ENCODE peak calls at places on chromosomes 1 and 21, in four cellular contexts. E is fibroblast of the aortic adventitia, F is astrocyte, Y is esophagus squamous epithelium. X is an unnamed sample.

GRCh38 chr1:194394676-194395075 is 1208.3 kb upstream of the B3GALT2 start:
- DNase-seq in E (no peak), F (no peak), Y (no peak), X (no peak)

GRCh38 chr21:39885119-39885848 is 18.0 kb downstream of the PCP4 start:
- DNase-seq in E (no peak), F (peak), Y (no peak), X (no peak)

GRCh38 chr1:14531519-14531918 is 67.0 kb upstream of the KAZN start:
- DNase-seq in E (no peak), F (no peak), Y (no peak), X (no peak)

GRCh38 chr1:193141804-193142203 is 20.0 kb downstream of the CDC73 start:
- DNase-seq in E (no peak), F (no peak), Y (no peak), X (no peak)

GRCh38 chr1:106975944-106976343 is 80.5 kb upstream of the PRMT6 start:
- DNase-seq in E (no peak), F (no peak), Y (no peak), X (peak)

GRCh38 chr1:2828586-2829250 is 27.2 kb upstream of the TTC34 start:
- DNase-seq in E (no peak), F (no peak), Y (no peak), X (no peak)

GRCh38 chr1:201356236-201356635 is 21.2 kb downstream of the TNNT2 start:
- DNase-seq in E (no peak), F (no peak), Y (no peak), X (no peak)

GRCh38 chr1:110337704-110338199 is 1.4 kb upstream of the RBM15 start:
- DNase-seq in E (no peak), F (no peak), Y (no peak), X (no peak)

GRCh38 chr1:224052767-224053166 is 61.1 kb upstream of the FBXO28 start:
- DNase-seq in E (peak), F (peak), Y (no peak), X (peak)

GRCh38 chr1:224054611-224055010 is 59.3 kb upstream of the FBXO28 start:
- DNase-seq in E (no peak), F (no peak), Y (no peak), X (peak)

GRCh38 chr1:224051086-224051406 is 62.9 kb upstream of the FBXO28 start:
- DNase-seq in E (no peak), F (no peak), Y (no peak), X (no peak)

GRCh38 chr1:224054012-224054411 is 59.9 kb upstream of the FBXO28 start:
- DNase-seq in E (no peak), F (no peak), Y (no peak), X (peak)

GRCh38 chr1:224053456-224053855 is 60.5 kb upstream of the FBXO28 start:
- DNase-seq in E (no peak), F (no peak), Y (no peak), X (no peak)
- H3K4me3 ChIP-seq in E (no peak), F (no peak), Y (no peak), X (no peak)

GRCh38 chr1:8274396-8274795 is 43.5 kb upstream of the SLC45A1 start:
- DNase-seq in E (no peak), F (no peak), Y (no peak), X (no peak)
- TF ChIP-seq CTCF in E (no peak), F (no peak), Y (no peak), X (no peak)

GRCh38 chr1:182616130-182617074 is 12.2 kb upstream of the RGS16 start:
- DNase-seq in E (peak), F (peak), Y (no peak), X (peak)
- H3K4me3 ChIP-seq in E (peak), F (peak), Y (peak), X (no peak)

DNA sequence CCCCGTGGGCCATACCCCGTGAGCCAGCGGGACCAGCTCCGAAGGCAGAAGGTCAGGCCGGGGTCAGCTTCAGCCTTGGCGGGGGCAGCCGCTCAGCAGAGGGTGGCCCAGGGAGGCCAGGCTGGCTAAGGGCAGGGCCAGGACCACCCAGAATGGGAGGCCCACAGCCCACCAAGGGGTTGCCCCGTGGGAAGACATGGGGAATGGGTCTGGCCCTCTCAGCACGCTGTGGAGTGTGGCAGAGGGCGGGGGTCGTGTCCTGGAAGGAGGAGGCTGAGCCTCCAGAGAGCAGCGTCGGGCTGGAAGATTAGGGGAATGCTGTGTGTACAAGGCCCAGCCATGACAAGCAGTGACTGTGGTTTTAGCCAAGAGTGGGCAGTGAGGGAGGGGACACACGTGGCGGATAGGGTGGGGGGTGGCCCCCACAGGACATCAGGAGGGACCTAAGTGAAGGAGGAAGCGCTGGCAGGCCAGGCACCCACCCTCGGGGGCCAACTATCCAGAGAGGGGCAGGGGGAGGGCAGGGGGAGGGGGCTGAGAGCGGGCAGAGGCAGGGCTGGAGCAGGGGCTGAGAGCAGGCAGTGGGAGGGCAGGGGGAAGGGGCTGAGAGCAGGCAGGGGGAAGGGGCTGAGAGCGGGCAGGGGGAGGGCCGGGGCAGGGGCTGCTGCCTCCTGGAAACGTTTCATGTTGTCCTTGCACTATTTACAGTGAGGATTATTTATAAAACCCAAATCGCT is 44.0 kb upstream of the POFUT2 start:
- DNase-seq in E (no peak), F (no peak), Y (no peak), X (no peak)
- TF ChIP-seq CTCF in E (no peak), F (no peak), Y (no peak), X (no peak)

GRCh38 chr1:46805755-46806154 is 6.9 kb downstream of the CYP4B1 start:
- DNase-seq in E (no peak), F (no peak), Y (no peak), X (no peak)

GRCh38 chr1:46804926-46805325 is 6.1 kb downstream of the CYP4B1 start:
- DNase-seq in E (no peak), F (no peak), Y (no peak), X (no peak)

GRCh38 chr1:46807046-46807972 is 8.5 kb downstream of the CYP4B1 start:
- DNase-seq in E (no peak), F (no peak), Y (no peak), X (no peak)

GRCh38 chr1:46804027-46804889 is 5.4 kb downstream of the CYP4B1 start:
- DNase-seq in E (no peak), F (no peak), Y (no peak), X (no peak)

DNA sequence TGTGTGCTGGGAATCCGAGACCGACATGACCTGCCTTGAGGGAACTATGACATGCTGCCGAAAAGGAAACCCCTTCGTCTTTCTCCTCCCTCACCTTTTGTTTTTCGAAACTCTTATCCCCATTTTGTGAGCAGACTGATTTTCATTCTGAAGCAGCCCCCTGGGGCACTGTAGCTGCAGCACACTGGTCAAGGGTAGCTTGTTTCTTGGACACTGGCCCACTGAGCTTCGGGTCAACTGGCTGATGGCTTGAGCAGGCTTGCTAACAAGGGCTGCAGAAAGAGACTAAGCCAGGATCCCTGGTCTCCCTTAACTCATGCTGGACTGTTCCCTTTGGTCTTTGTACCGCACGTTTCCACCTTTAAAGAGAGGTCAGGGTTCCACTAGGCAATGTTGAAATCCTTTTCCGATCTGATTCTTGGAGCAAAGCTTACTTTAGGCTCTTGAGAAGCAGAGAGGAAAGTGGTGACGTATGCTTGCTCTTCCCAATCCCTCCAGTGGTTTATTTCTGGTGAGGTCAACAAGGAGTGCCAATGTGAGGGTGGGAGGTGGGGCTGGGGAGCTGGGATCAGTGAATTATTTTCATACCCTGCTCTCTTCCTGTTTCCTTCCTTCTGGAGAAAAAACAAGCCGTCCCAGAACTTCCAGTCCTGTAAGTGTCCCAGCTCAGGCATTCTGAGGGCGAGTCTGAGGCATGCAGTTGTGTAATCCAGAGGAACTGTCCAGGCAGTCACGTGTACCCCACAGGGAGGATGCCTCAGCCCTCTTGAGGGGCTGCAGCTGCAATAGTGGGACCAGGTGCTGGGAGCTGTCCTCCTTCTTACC is 7.6 kb downstream of the CYP4B1 start:
- DNase-seq in E (peak), F (no peak), Y (no peak), X (peak)
- H3K4me3 ChIP-seq in E (no peak), F (no peak), Y (peak), X (no peak)

GRCh38 chr1:9198538-9199361 is 35.8 kb upstream of the H6PD start:
- DNase-seq in E (no peak), F (peak), Y (no peak), X (no peak)
- TF ChIP-seq CTCF in E (peak), F (peak), Y (peak), X (peak)

X was measured in fibroblast of pulmonary artery.